ENCODE peak calls at places on chromosomes 3 and 15, in nine cellular contexts. I is SJSA1; B is germinal center; T is Ammon's horn; C is retina; R is effector memory CD8-positive, alpha-beta T cell; P is NB4; K is SK-N-SH; Z is activated CD4-positive, alpha-beta T cell treated with anti-CD3 and anti-CD28 coated beads, Interleukin-2, amount 50 U/mL, for 24 hours. E is an unnamed sample.
A peak's percentile ranks its signal among the peaks of the same experiment; 100 is the strongest.

GRCh38 chr15:101317473-101317872 is 22.4 kb upstream of the SNRPA1 start:
- DNase-seq in P (no peak), Z (no peak), T (no peak), C (no peak), R (no peak), I (no peak), K (no peak), B (no peak), E (no peak)

GRCh38 chr15:31930967-31931366 is 99.3 kb upstream of the CHRNA7 start:
- DNase-seq in T (no peak), K (no peak), I (no peak), P (no peak), R (no peak), Z (peak; percentile 7), C (no peak), B (no peak), E (no peak)

GRCh38 chr3:186320862-186321568 is 41.0 kb downstream of the DGKG start:
- DNase-seq in Z (no peak), P (no peak), C (no peak), T (no peak), B (no peak), R (no peak), I (no peak), K (no peak), E (no peak)

GRCh38 chr3:153621988-153622387 is 460.0 kb downstream of the RAP2B start:
- DNase-seq in K (no peak), T (no peak), P (peak; percentile 6), I (no peak), Z (no peak), C (no peak), B (no peak), R (no peak), E (no peak)

GRCh38 chr3:116253511-116253910 is 191.8 kb downstream of the LSAMP start:
- DNase-seq in Z (no peak), I (peak; percentile 73), R (no peak), C (no peak), K (no peak), T (no peak), P (no peak), B (no peak), E (no peak)

GRCh38 chr3:176978441-176978840 is 218.8 kb downstream of the TBL1XR1 start:
- DNase-seq in P (no peak), T (no peak), R (no peak), Z (no peak), B (no peak), K (no peak), C (no peak), I (no peak), E (no peak)

GRCh38 chr3:147712357-147712756 is 303.2 kb downstream of the ZIC1 start:
- DNase-seq in T (no peak), C (no peak), B (no peak), R (no peak), Z (no peak), I (no peak), K (no peak), P (no peak), E (no peak)

GRCh38 chr15:42772126-42772525 is 35.2 kb upstream of the CDAN1 start:
- DNase-seq in B (no peak), P (no peak), C (no peak), K (no peak), R (no peak), I (no peak), T (no peak), Z (no peak), E (no peak)

GRCh38 chr3:71062037-71062919 is 521.2 kb downstream of the FOXP1 start:
- DNase-seq in Z (no peak), T (no peak), C (no peak), K (no peak), I (peak; percentile 29), R (no peak), B (no peak), P (no peak), E (no peak)

GRCh38 chr3:195196266-195196665 is 74.7 kb downstream of the XXYLT1 start:
- DNase-seq in P (no peak), C (peak; percentile 41), I (peak; percentile 33), R (no peak), T (no peak), Z (no peak), B (no peak), K (peak; percentile 48), E (no peak)

GRCh38 chr3:27658741-27659140 is 63.4 kb downstream of the EOMES start:
- DNase-seq in B (no peak), I (no peak), Z (no peak), K (no peak), C (no peak), T (no peak), P (no peak), R (no peak), E (no peak)

GRCh38 chr3:188690076-188690475 is 481.7 kb upstream of the TPRG1 start:
- DNase-seq in Z (no peak), I (no peak), K (no peak), C (no peak), B (no peak), T (no peak), P (no peak), R (no peak), E (no peak)

GRCh38 chr15:59096429-59096828 is 8.5 kb upstream of the CCNB2 start:
- DNase-seq in T (no peak), R (no peak), I (no peak), Z (no peak), C (no peak), K (no peak), B (no peak), P (no peak), E (no peak)

GRCh38 chr3:32276279-32276841 is 37.9 kb downstream of the CMTM8 start:
- DNase-seq in R (no peak), C (no peak), B (no peak), T (no peak), K (no peak), I (no peak), P (peak; percentile 83), Z (no peak), E (no peak)

GRCh38 chr3:43627360-43627759 is 5.5 kb upstream of the ANO10 start:
- DNase-seq in I (no peak), K (no peak), Z (no peak), C (no peak), P (no peak), T (no peak), B (no peak), R (no peak), E (no peak)

GRCh38 chr3:195756935-195757302 is 36.1 kb downstream of the MUC20 start:
- DNase-seq in T (peak; percentile 32), I (no peak), K (no peak), B (no peak), C (no peak), R (no peak), Z (no peak), P (no peak), E (peak; percentile 34)

GRCh38 chr15:43086551-43086950 is 19.3 kb downstream of the UBR1 start:
- DNase-seq in B (no peak), T (peak; percentile 12), C (no peak), I (no peak), Z (no peak), K (no peak), R (no peak), P (no peak), E (no peak)

GRCh38 chr3:139654637-139655365 is 23.0 kb downstream of the NMNAT3 start:
- DNase-seq in T (no peak), Z (no peak), K (no peak), B (no peak), I (no peak), R (no peak), P (no peak), C (no peak), E (no peak)

GRCh38 chr3:113607219-113607596 is 74.9 kb downstream of the SIDT1 start:
- DNase-seq in Z (no peak), P (no peak), I (no peak), C (no peak), K (no peak), T (no peak), B (no peak), R (no peak), E (no peak)

GRCh38 chr3:180870008-180870733 is 42.3 kb upstream of the FXR1 start:
- DNase-seq in I (no peak), P (no peak), Z (no peak), R (no peak), T (no peak), K (no peak), B (no peak), C (peak; percentile 60), E (no peak)

GRCh38 chr15:47674576-47675232 is 42.6 kb upstream of the SEMA6D start:
- DNase-seq in T (no peak), K (no peak), R (no peak), C (no peak), P (no peak), Z (no peak), I (no peak), B (no peak), E (no peak)

GRCh38 chr3:181916018-181916417 is 204.3 kb downstream of the SOX2 start:
- DNase-seq in C (no peak), R (no peak), Z (no peak), I (no peak), K (peak; percentile 59), T (no peak), B (no peak), P (no peak), E (no peak)

GRCh38 chr3:176663376-176663775 is 533.9 kb downstream of the TBL1XR1 start:
- DNase-seq in C (no peak), T (no peak), Z (no peak), K (no peak), I (no peak), B (no peak), P (no peak), R (no peak), E (no peak)

GRCh38 chr3:122609798-122610559 is 32.5 kb downstream of the PARP15 start:
- DNase-seq in T (no peak), K (no peak), C (no peak), Z (no peak), P (peak; percentile 25), I (peak; percentile 75), R (no peak), B (no peak), E (no peak)

GRCh38 chr3:66609660-66610547 is 109.1 kb upstream of the LRIG1 start:
- DNase-seq in B (no peak), I (peak; percentile 54), Z (no peak), T (peak; percentile 35), P (no peak), C (peak; percentile 56), R (no peak), K (peak; percentile 10), E (no peak)

GRCh38 chr3:134260984-134261383 is 10.3 kb upstream of the RYK start:
- DNase-seq in Z (no peak), I (no peak), K (no peak), C (no peak), B (no peak), R (no peak), P (no peak), T (no peak), E (no peak)

GRCh38 chr15:43800286-43801136 is at the start of gene HYPK:
- DNase-seq in I (peak; percentile 76), R (peak; percentile 91), K (peak; percentile 91), C (peak; percentile 94), Z (peak; percentile 81), B (peak; percentile 87), P (peak; percentile 87), T (peak; percentile 96), E (peak; percentile 98)

GRCh38 chr3:64094713-64095079 is 71.4 kb upstream of the PSMD6 start:
- DNase-seq in I (no peak), R (no peak), Z (no peak), B (no peak), P (no peak), K (no peak), T (no peak), C (no peak), E (no peak)

GRCh38 chr3:36488077-36488789 is 107.9 kb downstream of the STAC start:
- DNase-seq in R (no peak), B (no peak), C (no peak), T (no peak), I (no peak), P (no peak), Z (no peak), K (no peak), E (no peak)

GRCh38 chr15:84894743-84895425 is 10.4 kb downstream of the SLC28A1 start:
- DNase-seq in K (no peak), R (no peak), B (no peak), P (no peak), I (no peak), T (no peak), C (no peak), Z (no peak), E (peak; percentile 54)

GRCh38 chr3:53150247-53151085 is 10.5 kb upstream of the PRKCD start:
- DNase-seq in Z (no peak), R (no peak), P (no peak), I (no peak), C (no peak), K (no peak), T (no peak), B (no peak), E (no peak)